ENCODE peak calls at places on chromosome 19, in nine cellular contexts. C is T-helper 17 cell; R is ureter; B is stromal cell of bone marrow; O is HFFc6; G is activated T-helper 1 cell treated with anti-CD3 and anti-CD28 coated beads, Interleukin-12 subunit alpha, Interleukin-12 subunit beta, Interleukin-2, Interleukin-4 antibody, amounts not matched to agents 30 ng/mL and 10 ng/mL and 1 ng/mL, durations not matched to agents 14 hours and 24 hours and 36 hours; P is C1 segment of cervical spinal cord; Q is stimulated activated CD8-positive, alpha-beta memory T cell treated with anti-CD3 and anti-CD28 coated beads, Interleukin-15, amount 100 ng/mL, for 48 hours; V is tibial nerve. N is an unnamed sample.

GRCh38 chr19:12965812-12966135 is 3.6 kb upstream of the DAND5 start:
- DNase-seq in C (no peak), R (no peak), B (no peak), O (no peak), G (no peak), P (no peak), Q (no peak), V (no peak), N (no peak)

GRCh38 chr19:49881672-49882394 is 4.3 kb downstream of the TBC1D17 start:
- DNase-seq in C (no peak), R (no peak), B (no peak), O (no peak), G (no peak), P (no peak), Q (no peak), V (no peak), N (no peak)

GRCh38 chr19:36113895-36114762 is 546 bp downstream of the POLR2I start:
- DNase-seq in C (peak), R (peak), B (no peak), O (peak), G (peak), P (peak), Q (no peak), V (no peak), N (peak)

GRCh38 chr19:46678110-46678732 is 17.2 kb upstream of the DACT3 start:
- DNase-seq in C (peak), R (no peak), B (no peak), O (no peak), G (peak), P (no peak), Q (peak), V (no peak), N (peak)

GRCh38 chr19:18756896-18757295 is 34.2 kb downstream of the COMP start:
- DNase-seq in C (no peak), R (peak), B (no peak), O (no peak), G (no peak), P (no peak), Q (no peak), V (no peak), N (no peak)

GRCh38 chr19:8361921-8362793 is 1.8 kb upstream of the ANGPTL4 start:
- DNase-seq in C (no peak), R (peak), B (peak), O (peak), G (no peak), P (peak), Q (peak), V (peak), N (peak)

GRCh38 chr19:22595422-22595821 is 38.7 kb upstream of the ZNF492 start:
- DNase-seq in C (no peak), R (no peak), B (no peak), O (no peak), G (no peak), P (no peak), Q (no peak), V (no peak), N (no peak)

GRCh38 chr19:16222806-16223205 is 25.1 kb downstream of the AP1M1 start:
- DNase-seq in C (no peak), R (no peak), B (no peak), O (no peak), G (no peak), P (no peak), Q (no peak), V (no peak), N (no peak)

N was measured in body of pancreas.